ENCODE peak calls at places on chromosomes 7 and 10, in five cellular contexts. E is endodermal cell, W is mesothelial cell of epicardium, A is AG04450, X is colonic mucosa. R is an unnamed sample.

GRCh38 chr10:43371418-43371817 is at the start of gene FXYD4:
- DNase-seq in X (peak), W (no peak), E (no peak), A (no peak), R (no peak)

GRCh38 chr7:142556745-142557144 is 192.5 kb upstream of the PRSS1 start:
- DNase-seq in A (peak), E (peak), X (no peak), W (no peak), R (peak)

GRCh38 chr7:83065714-83066113 is 97.0 kb downstream of the PCLO start:
- DNase-seq in X (no peak), E (no peak), A (no peak), W (no peak), R (no peak)

GRCh38 chr10:61021926-61022325 is 77.9 kb upstream of the RHOBTB1 start:
- DNase-seq in W (no peak), X (no peak), A (no peak), E (no peak), R (no peak)

GRCh38 chr7:98619450-98620321 is 2.6 kb downstream of the NPTX2 start:
- DNase-seq in E (peak), W (no peak), X (no peak), A (no peak), R (no peak)

GRCh38 chr10:84269773-84270172 is 24.9 kb downstream of the RGR start:
- DNase-seq in E (peak), X (no peak), W (no peak), A (peak), R (no peak)

GRCh38 chr7:130191791-130192190 is 13.4 kb downstream of the TMEM209 start:
- DNase-seq in E (no peak), X (no peak), A (no peak), W (no peak), R (no peak)

GRCh38 chr7:38518516-38518915 is 112.7 kb downstream of the AMPH start:
- DNase-seq in A (no peak), X (no peak), E (no peak), W (no peak), R (no peak)

GRCh38 chr7:149716007-149716931 is 57.1 kb downstream of the ZNF467 start:
- DNase-seq in A (no peak), X (no peak), W (no peak), E (peak), R (peak)

GRCh38 chr10:86583983-86584382 is 62.4 kb upstream of the WAPL start:
- DNase-seq in E (peak), X (no peak), A (no peak), W (no peak), R (no peak)

GRCh38 chr10:112826018-112826697 is 123.9 kb upstream of the TCF7L2 start:
- DNase-seq in W (no peak), E (no peak), A (no peak), X (no peak), R (no peak)

GRCh38 chr7:43905209-43905946 is 1.0 kb downstream of the URGCP start:
- DNase-seq in W (no peak), A (no peak), E (peak), X (peak), R (no peak)

GRCh38 chr10:133438711-133439273 is 14.4 kb upstream of the SPRN start:
- DNase-seq in E (peak), W (no peak), A (no peak), X (no peak), R (no peak)

GRCh38 chr10:52644678-52645434 is 127.7 kb downstream of the MBL2 start:
- DNase-seq in X (peak), A (no peak), E (peak), W (no peak), R (peak)

GRCh38 chr10:91587710-91588638 is 44.9 kb downstream of the PPP1R3C start:
- DNase-seq in X (no peak), A (no peak), W (no peak), E (no peak), R (no peak)

GRCh38 chr7:143181349-143181748 is 1.9 kb upstream of the TAS2R39 start:
- DNase-seq in X (no peak), A (no peak), W (no peak), E (no peak), R (no peak)

GRCh38 chr10:11225935-11226334 is 208.3 kb downstream of the CELF2 start:
- DNase-seq in E (no peak), W (no peak), A (no peak), X (peak), R (no peak)

GRCh38 chr7:95549818-95550529 is 46.3 kb downstream of the PDK4 start:
- DNase-seq in E (peak), A (peak), W (no peak), X (peak), R (no peak)

GRCh38 chr10:35843524-35844171 is 201.6 kb upstream of the FZD8 start:
- DNase-seq in W (no peak), X (no peak), E (peak), A (no peak), R (no peak)

GRCh38 chr10:114547056-114547455 is 111.0 kb downstream of the ABLIM1 start:
- DNase-seq in X (no peak), E (no peak), W (no peak), A (no peak), R (no peak)

GRCh38 chr10:101617824-101618568 is 29.9 kb downstream of the DPCD start:
- DNase-seq in X (no peak), E (no peak), A (no peak), W (no peak), R (no peak)

GRCh38 chr7:48274662-48275061 is 103.4 kb downstream of the ABCA13 start:
- DNase-seq in X (no peak), A (no peak), W (no peak), E (no peak), R (no peak)

GRCh38 chr7:140176811-140177702 is at the start of gene KDM7A:
- DNase-seq in X (peak), E (peak), A (peak), W (peak), R (peak)

DNA sequence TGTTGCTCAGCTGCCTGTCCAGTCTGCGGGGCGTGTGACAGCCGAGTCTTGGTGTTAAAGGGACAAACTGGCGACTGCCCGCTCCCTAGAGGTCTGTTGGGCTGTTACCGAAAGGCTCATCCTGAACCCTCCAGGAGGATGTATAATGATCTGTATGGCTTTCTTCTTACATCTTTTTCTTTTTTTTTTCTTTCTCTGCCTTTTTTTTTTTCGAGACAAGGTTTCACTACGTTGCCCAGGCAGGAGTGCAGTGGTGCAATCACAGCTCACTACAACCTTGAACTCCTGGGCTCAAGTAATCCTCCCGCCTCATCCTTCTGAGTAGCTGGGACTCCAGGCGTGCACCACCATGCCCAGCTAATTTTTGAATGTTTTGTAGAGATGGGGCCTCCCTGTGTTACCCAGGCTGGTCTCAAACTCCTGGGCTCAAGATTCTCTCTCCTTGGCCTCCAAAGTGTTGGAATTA is 857 bp downstream of the INTS15 start:
- DNase-seq in A (no peak), X (no peak), E (no peak), W (no peak), R (no peak)
- TF ChIP-seq CTCF in A (no peak), X (no peak), E (no peak), W (no peak), R (no peak)

DNA sequence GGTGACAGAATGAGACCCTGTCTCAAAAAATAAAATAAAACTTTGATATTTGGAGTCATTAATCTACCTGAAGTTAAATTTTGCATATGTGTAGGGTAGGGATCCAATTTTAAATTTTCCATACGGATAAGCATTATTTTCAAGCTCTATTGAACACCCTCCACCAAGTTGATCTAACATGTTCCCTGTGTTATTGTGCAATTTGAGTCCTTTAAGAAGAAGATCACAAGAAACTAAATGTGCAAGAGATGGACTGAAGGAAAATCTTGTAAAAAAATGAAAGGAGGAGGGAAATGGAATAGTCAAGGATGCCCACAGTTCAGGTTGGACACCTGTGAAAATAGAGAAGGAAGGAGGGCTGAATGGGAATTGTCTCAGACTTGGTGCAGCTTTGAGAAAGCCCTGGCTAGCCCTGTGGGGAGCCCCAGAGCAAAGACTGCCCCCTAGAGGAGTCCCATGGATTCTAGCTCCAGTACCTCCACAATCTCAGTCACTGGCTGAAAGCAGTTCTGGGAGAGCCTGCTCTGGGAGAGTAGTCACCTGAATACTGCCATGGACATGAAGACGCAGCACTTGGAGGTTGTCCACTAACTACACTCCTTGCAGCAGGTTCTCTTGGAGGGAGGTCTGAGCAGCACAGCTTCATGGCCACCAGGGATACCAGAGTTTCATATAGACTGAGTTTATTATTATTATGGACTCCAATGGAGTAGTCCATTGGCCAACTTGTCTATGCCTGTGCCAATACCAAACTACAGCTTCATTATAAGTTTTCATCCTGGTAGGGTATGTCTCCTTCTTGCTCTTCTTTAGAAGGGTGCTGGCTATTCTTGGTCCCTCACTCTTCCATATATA is 5.7 kb upstream of the TIAL1 start:
- DNase-seq in A (no peak), E (peak), X (peak), W (no peak), R (peak)
- TF ChIP-seq CTCF in A (peak), E (peak), X (peak), W (no peak), R (peak)

DNA sequence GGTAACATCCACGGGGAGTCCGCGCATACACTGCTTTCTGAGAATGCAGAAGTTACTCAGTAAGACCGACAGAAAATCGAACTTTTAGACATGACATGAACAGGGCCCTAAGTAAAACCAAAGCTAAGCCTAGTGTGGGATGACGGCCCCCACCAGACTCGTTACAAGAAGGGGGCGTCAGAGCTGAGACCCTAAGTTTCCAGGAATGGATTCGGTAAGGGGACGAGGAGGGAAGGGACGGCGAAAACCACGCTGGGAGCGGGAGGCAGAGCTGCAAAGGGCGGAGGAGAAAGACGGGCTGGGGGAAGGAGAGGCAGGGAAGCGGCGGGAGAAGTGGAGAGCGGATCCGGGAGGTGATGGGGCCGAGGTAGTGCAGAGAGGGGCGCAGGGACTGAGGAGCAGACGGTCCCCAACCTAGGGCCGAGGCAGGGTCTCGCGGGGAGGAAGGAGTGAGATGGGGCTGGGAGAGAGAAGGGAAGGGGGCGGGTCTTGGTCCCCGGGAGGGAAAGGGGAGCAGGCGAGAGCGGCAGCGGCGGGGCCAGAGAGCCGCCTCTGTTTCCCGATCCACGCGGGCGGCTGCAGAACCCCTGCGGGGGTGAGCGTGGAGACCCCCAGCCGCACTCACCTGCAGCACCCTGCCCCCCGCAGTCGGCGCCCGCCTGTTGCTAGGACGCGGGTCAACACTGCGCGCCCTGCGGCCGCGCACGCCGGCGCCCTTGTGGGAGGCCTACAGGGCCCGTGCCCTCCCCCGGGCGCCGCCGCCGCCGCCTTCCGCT is 513 bp downstream of the ODAD2 start:
- DNase-seq in E (peak), A (no peak), X (no peak), W (peak), R (peak)
- TF ChIP-seq CTCF in E (no peak), A (no peak), X (no peak), W (no peak), R (no peak)

DNA sequence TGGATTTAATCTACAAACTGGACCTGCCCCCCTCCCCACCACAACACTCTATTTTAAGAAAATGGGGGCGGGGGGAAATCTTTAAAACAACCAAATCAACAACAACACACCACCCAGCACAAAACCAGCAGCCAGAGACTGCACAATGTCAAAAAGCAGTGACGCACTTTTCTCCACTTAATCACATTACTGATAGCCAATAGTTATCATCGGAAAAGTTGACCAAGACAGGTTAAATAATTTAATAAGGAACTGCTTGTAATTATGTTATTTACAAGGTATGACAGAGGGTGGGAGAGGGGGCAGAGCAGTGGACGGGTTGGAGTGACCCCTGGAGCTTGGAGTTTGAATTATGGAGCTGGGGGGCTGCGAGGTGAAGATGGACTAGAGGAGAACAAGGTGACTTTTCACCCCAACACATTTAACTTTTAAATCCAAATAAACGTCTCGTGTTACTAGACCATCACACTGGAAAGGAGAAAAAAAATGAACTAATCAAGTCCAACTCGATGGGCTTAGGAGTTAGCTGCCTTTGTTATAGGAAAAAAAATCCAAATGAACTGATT is 2.7 kb downstream of the EBF3 start:
- DNase-seq in E (peak), A (no peak), W (no peak), X (no peak), R (no peak)
- TF ChIP-seq CTCF in E (no peak), A (no peak), W (no peak), X (no peak), R (no peak)

GRCh38 chr7:1170741-1171501 is 10.9 kb upstream of the ZFAND2A start:
- DNase-seq in X (no peak), E (no peak), A (no peak), W (no peak), R (no peak)
- TF ChIP-seq CTCF in X (no peak), E (peak), A (no peak), W (no peak), R (no peak)

DNA sequence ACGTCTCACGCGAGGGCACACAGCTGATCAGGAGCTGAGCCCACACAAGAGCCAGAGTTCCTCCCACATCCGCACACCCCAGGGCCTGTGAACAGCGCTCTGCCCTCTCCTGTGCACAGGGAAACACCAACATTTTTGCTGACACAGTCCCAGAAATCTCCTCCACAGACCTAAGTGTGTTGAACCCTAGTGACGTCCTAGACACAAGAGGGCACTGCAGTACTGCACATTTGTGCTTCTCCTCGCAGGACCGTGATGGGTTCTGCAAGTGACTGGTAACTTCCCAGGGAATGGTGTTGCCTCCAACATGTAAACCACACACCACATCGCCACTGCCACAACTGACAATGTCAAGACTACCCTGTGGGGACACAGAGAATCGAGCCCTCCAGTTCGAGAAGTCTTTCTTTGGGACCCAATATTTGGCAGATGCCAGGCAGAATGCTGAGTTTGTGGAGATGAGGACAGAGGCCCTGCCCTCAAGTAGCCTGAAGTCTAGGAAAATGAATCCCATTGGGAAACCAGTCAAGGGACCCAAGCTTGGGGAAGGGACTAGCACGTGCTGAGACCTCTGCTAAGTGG is 170.3 kb downstream of the PAXIP1 start:
- DNase-seq in X (peak), A (no peak), E (peak), W (no peak), R (peak)
- TF ChIP-seq CTCF in X (peak), A (no peak), E (peak), W (no peak), R (no peak)

DNA sequence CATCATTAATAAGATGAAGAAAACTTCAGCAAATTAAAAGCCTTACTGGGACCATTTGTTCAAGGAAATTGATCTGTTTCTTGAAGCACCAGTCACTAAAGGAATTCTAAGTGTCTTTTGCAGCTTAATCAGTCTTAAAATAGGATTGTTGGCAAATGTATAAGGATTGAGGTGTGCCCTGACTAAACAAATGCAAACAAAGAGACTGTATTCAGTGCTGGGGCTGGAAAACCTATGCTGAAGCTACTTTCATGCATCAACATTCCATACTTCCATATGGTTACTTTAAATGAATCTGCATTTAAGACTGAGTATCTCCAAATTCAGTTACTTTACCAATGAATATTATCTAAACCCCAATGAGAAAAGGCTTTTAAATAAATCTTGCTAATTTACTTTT is 183.3 kb downstream of the ELAPOR2 start:
- DNase-seq in X (no peak), A (no peak), E (no peak), W (no peak), R (no peak)
- TF ChIP-seq CTCF in X (no peak), A (no peak), E (no peak), W (no peak), R (no peak)

DNA sequence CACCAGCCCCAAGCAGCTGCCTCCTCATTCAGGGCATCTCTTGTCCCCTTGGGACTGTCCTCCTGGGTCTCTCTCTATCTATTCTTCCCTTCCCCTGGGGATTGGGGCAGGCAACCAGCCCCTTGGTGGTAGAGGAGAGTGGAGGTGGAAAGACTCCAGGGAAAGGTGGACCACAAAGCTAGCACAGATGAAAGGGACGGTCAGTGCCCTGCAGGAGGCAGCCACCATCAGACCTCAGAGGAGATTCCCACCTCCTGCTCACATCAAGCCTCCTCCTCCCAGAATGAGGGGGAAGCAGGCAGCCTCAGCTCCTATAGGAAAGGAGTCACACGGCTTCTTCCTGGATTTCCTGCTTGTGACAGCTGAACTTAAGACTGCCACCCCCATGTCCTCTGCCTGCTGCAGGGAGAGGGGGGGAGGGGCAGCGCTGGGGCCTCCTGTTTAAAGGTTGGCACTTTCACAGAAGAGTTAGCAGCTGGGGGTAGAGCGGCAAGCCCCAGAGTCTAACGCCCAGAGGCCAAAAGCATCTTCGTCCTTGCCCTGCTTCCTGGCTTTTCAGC is 44.4 kb upstream of the LRRC4 start:
- DNase-seq in E (no peak), A (no peak), W (no peak), X (no peak), R (peak)
- TF ChIP-seq CTCF in E (no peak), A (no peak), W (no peak), X (no peak), R (no peak)

DNA sequence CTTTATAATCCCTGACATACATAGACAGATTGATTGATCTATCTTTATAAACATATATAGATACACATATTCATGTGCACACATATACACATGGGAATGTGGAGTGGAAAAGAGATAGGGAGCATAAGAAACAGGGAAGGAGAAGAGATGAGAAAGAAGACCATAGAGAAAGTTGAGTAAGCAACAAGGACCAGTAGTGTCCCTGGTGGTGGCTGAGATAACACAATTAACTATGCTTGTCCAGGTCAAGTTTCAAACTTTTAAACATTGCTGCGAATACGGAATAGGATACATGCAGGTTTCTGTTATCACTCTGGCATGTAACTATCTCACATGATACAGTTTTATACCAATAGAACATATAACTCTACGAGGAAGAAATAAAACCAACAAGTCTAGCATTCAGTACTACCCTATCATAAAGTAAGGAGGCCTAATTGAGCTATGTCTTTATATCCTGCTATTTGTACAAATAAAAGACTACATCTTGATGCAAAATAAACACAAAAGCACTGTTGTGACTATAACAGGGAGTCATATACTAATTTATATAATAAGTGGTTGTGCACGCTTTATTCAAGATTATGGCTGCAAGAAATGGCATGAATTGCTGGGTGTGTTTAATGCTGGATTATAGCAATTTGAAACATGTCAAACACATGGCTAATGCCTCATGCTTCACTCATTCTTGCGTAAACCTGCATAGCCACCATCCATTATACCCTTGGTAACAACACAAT is 8.0 kb downstream of the FOXP2 start:
- DNase-seq in X (no peak), A (no peak), E (no peak), W (no peak), R (no peak)
- TF ChIP-seq CTCF in X (peak), A (peak), E (peak), W (peak), R (peak)